ENCODE peak calls at places on chromosomes 6 and 20, in ten cellular contexts. F is right atrium auricular region; J is pancreas; S is PC-3; G is cardiac muscle cell; Q is ovary; L is lower lobe of right lung; Z is hepatocyte; X is CD4-positive, alpha-beta T cell; I is left ventricle myocardium inferior. R is an unnamed sample. For H3K9me3, the result is how much of the 10 kb centered on the place peaks cover.

GRCh38 chr6:156928126-156928525 is 150.9 kb downstream of the ARID1B start:
- DNase-seq in G (no peak), Q (no peak), J (no peak), S (no peak), F (no peak), L (no peak), Z (no peak), X (no peak), I (no peak), R (no peak)

GRCh38 chr6:107999341-107999740 is 41.3 kb upstream of the SEC63 start:
- DNase-seq in Z (no peak), F (no peak), Q (no peak), X (no peak), G (no peak), L (no peak), S (no peak), I (no peak), J (no peak), R (no peak)

GRCh38 chr6:156109713-156110112 is 654.1 kb upstream of the NOX3 start:
- DNase-seq in X (no peak), I (no peak), S (no peak), F (no peak), Z (no peak), G (no peak), Q (no peak), J (no peak), L (no peak), R (no peak)

GRCh38 chr6:35776364-35777215 is at the start of gene CLPSL2:
- DNase-seq in F (no peak), G (peak), L (no peak), S (peak), J (peak), Z (peak), X (no peak), I (no peak), Q (no peak), R (no peak)

GRCh38 chr20:64216036-64216435 is 39.5 kb upstream of the PCMTD2 start:
- DNase-seq in J (no peak), Z (no peak), S (no peak), F (no peak), I (no peak), Q (no peak), X (no peak), L (no peak), G (peak), R (no peak)

GRCh38 chr6:31163922-31164321 is 5.5 kb downstream of the TCF19 start:
- DNase-seq in L (no peak), F (no peak), S (no peak), X (no peak), J (no peak), I (no peak), Z (no peak), Q (no peak), G (peak), R (no peak)

GRCh38 chr6:77124604-77125003 is 338.7 kb downstream of the HTR1B start:
- DNase-seq in I (no peak), X (no peak), Z (peak), L (no peak), S (peak), G (peak), J (no peak), Q (no peak), F (no peak), R (no peak)

GRCh38 chr6:148677594-148678476 is 69.0 kb upstream of the UST start:
- DNase-seq in F (no peak), J (no peak), S (no peak), X (no peak), Z (no peak), G (no peak), L (no peak), I (no peak), Q (no peak), R (no peak)

GRCh38 chr6:129598244-129599187 is 111.5 kb downstream of the ARHGAP18 start:
- DNase-seq in Q (no peak), Z (peak), S (peak), I (no peak), G (peak), J (no peak), X (no peak), F (no peak), L (no peak), R (no peak)

GRCh38 chr6:110432285-110432899 is 17.0 kb upstream of the DDO start:
- DNase-seq in I (no peak), F (no peak), G (peak), S (no peak), J (no peak), X (no peak), L (no peak), Q (no peak), Z (no peak), R (no peak)

GRCh38 chr6:28161410-28162079 is 19.9 kb downstream of the ZKSCAN8 start:
- DNase-seq in J (peak), F (peak), Q (peak), L (peak), G (peak), I (peak), X (peak), Z (peak), S (no peak), R (peak)

GRCh38 chr20:58113706-58114105 is 114.7 kb downstream of the ANKRD60 start:
- DNase-seq in I (no peak), G (no peak), S (no peak), Z (no peak), L (no peak), F (no peak), J (no peak), X (no peak), Q (no peak), R (no peak)

GRCh38 chr20:58597021-58597940 is 53.8 kb upstream of the STX16 start:
- DNase-seq in Z (peak), L (no peak), F (no peak), J (no peak), S (no peak), G (no peak), Q (peak), X (no peak), I (peak), R (peak)

GRCh38 chr6:17712573-17712972 is 5.8 kb upstream of the NUP153 start:
- DNase-seq in I (no peak), X (no peak), F (no peak), J (no peak), Q (no peak), L (no peak), G (no peak), Z (peak), S (no peak), R (no peak)

GRCh38 chr6:169339731-169340314 is 86.2 kb upstream of the THBS2 start:
- DNase-seq in L (no peak), X (no peak), S (no peak), Q (no peak), I (no peak), Z (peak), F (no peak), J (no peak), G (no peak), R (no peak)
- H3K27ac ChIP-seq in L (no peak), X (no peak), S (peak), Q (no peak), I (no peak), Z (peak), F (no peak), J (no peak), G (no peak), R (no peak)

DNA sequence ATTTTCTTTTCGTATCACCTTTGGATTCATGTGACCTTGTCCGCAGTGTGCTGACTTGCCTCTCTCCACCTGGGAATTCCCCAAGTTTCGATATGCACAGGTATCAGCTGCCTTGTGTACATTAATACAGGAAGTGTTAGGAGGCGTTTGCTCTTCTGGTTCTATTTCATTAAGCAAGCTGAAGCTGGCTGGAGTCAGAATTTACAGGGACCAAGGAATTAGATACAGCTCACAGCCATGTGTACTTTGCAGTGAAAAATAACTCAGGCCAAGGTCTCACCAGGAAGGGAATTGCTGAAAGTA is 14.1 kb upstream of the TIAM2 start:
- DNase-seq in Z (peak), L (no peak), J (no peak), F (no peak), G (no peak), S (no peak), I (no peak), X (no peak), Q (no peak), R (no peak)
- H3K9me3 ChIP-seq in Z (under half), L (under half), J (under half), F (under half), G (under half), S (under half), I (under half), X (under half), Q (under half), R (under half)

GRCh38 chr20:52434453-52434852 is 242.9 kb upstream of the ZFP64 start:
- DNase-seq in L (no peak), J (no peak), X (no peak), G (no peak), Q (no peak), S (no peak), I (no peak), F (no peak), Z (no peak), R (no peak)

GRCh38 chr20:52434041-52434425 is 242.5 kb upstream of the ZFP64 start:
- DNase-seq in G (peak), Q (no peak), J (no peak), I (no peak), Z (no peak), S (no peak), X (no peak), F (no peak), L (no peak), R (no peak)

GRCh38 chr20:52441708-52442107 is 250.1 kb upstream of the ZFP64 start:
- DNase-seq in X (no peak), Z (no peak), J (no peak), F (no peak), I (no peak), Q (no peak), S (no peak), L (no peak), G (no peak), R (no peak)

GRCh38 chr20:52439385-52439784 is 247.8 kb upstream of the ZFP64 start:
- DNase-seq in S (peak), F (no peak), L (no peak), I (no peak), G (no peak), J (no peak), Q (no peak), Z (no peak), X (no peak), R (no peak)

GRCh38 chr20:52438326-52438963 is 246.9 kb upstream of the ZFP64 start:
- DNase-seq in L (no peak), X (no peak), G (no peak), Q (no peak), F (no peak), J (no peak), I (no peak), S (no peak), Z (no peak), R (no peak)
- TF ChIP-seq CTCF in L (no peak), X (no peak), G (no peak), Q (no peak), F (no peak), J (no peak), I (no peak), S (no peak), Z (no peak), R (no peak)

DNA sequence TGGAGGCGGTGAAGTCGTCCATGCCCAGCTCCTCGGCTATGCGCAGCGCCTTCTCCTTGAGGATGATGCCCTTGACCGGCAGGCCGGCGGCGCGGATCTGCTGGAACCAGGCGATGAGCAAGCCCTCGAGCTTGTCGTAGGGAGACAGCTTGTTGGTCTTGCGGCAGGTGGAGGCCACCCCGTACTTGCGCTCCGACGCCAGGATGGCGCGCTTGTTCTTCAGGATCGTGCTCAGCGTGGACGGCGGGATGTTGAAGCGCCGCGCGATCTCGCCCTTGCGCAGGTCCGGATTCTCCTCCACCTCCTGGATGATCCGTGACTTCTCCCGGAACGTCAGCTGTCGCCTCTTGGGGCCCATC is 435 bp downstream of the CENPB start:
- DNase-seq in Z (peak), F (no peak), Q (peak), X (no peak), G (peak), I (peak), L (peak), S (peak), J (peak), R (peak)
- H3K27ac ChIP-seq in Z (peak), F (peak), Q (peak), X (peak), G (no peak), I (peak), L (peak), S (peak), J (peak), R (peak)

DNA sequence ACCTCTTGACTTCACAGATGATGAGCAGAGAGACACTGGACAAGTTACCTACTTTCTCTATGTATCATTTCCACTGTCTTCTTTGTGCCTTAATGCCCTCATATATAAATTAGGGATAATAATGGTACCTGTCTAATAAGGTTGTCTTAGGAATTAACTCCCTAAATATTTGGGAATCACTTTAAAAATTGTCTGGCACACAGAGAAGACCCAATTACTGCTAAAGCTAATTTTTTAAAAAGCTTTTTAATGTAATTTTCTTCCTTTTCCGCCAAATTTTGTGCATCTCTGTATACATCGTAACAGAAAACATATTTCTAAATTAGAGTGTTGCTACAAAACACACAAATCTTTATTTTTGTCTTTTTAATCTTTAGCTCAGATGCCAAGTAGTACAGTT is 816.8 kb upstream of the ADGRB3 start:
- DNase-seq in J (no peak), Z (no peak), G (no peak), I (no peak), L (no peak), X (no peak), F (no peak), Q (no peak), S (no peak), R (no peak)
- H3K9me3 ChIP-seq in J (under half), Z (under half), G (under half), I (half or more), L (under half), X (under half), F (under half), Q (under half), S (under half), R (under half)

GRCh38 chr6:79431469-79431868 is 105.8 kb downstream of the LCA5 start:
- DNase-seq in Z (peak), F (no peak), J (no peak), G (no peak), X (no peak), Q (no peak), S (peak), I (no peak), L (no peak), R (no peak)
- TF ChIP-seq CTCF in Z (peak), F (no peak), J (no peak), G (no peak), X (no peak), Q (no peak), S (peak), I (no peak), L (no peak), R (no peak)

DNA sequence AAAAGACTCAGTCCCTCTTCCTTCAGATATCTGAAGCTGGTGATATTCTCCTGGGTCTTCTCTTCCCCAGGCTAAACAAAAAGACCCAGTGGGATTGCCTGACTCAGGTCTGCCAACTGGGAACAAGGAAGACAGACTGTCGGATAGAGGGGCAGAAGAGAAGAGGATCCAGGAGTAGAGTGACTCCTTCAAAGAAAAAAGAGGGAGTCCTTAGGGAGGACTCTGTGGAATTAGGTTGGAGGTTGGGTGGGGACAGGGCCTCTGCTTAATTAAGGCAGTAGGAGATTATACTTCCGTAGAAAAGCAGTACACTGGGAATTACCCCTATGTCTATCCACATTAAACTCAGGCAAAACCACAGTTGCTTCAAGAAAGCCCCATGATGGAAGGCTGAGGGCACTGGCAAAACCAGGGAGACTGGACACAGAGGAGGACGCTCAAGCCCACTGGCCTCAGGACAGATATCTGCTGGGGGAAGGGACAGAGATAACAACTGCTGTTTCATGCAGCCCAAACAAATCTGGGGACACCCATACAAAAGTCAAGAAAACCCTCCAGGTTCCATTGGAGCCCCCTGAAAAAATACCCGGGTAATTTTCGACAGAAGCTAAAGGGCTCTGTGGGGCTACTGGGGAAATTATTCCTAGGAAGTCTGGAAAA is 5.7 kb downstream of the BCL2L1 start:
- DNase-seq in J (no peak), I (no peak), G (no peak), S (no peak), Q (no peak), F (no peak), Z (no peak), X (no peak), L (no peak), R (no peak)
- H3K27ac ChIP-seq in J (no peak), I (peak), G (no peak), S (peak), Q (no peak), F (peak), Z (peak), X (peak), L (peak), R (peak)

DNA sequence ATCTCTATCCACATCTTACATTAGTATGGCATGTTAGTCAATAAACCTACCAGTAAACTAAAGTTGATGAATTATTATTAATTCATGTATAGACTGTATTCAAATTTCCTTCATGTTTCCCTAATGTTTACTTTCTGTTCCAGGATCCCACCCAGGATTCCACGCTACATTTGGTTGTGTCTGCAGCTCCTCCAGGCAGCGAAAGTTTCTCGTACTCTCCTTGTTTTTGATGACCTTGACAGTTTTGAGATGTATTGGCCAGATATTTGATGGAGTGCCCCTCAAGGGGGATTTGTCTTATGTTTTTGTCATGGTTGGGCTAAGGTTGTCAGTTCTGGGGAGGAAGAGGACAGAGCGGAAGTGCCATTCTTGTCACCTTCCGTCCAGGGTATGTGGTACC is 445.2 kb upstream of the CDH4 start:
- DNase-seq in F (no peak), Q (no peak), J (no peak), G (no peak), L (no peak), Z (no peak), I (no peak), S (no peak), X (no peak), R (no peak)
- H3K9me3 ChIP-seq in F (under half), Q (under half), J (under half), G (under half), L (under half), Z (under half), I (under half), S (under half), X (under half), R (under half)

R was measured in heart left ventricle.